ENCODE peak calls at places on chromosomes 5 and 9, in five cellular contexts. I is IMR-90, V is mesenchymal stem cell, K is H9, F is trophoblast cell. L is an unnamed sample.

GRCh38 chr5:102959055-102959454 is 160.9 kb downstream of the GIN1 start:
- DNase-seq in K (no peak), V (peak; percentile 94), F (peak; percentile 9), I (peak; percentile 95), L (no peak)

GRCh38 chr9:116549786-116550660 is 137.1 kb upstream of the TRIM32 start:
- DNase-seq in F (no peak), V (peak; percentile 38), K (no peak), I (peak; percentile 14), L (no peak)

GRCh38 chr9:111917980-111918379 is 21.4 kb downstream of the UGCG start:
- DNase-seq in K (no peak), F (no peak), V (no peak), I (no peak), L (no peak)

GRCh38 chr5:153775923-153776322 is 262.8 kb downstream of the FAM114A2 start:
- DNase-seq in V (no peak), F (no peak), K (no peak), I (no peak), L (no peak)

GRCh38 chr5:9196403-9197224 is 349.3 kb downstream of the SEMA5A start:
- DNase-seq in K (no peak), I (peak; percentile 92), F (no peak), V (peak; percentile 47), L (peak; percentile 75)

GRCh38 chr9:120931278-120932085 is 4.9 kb upstream of the TRAF1 start:
- DNase-seq in I (peak; percentile 75), V (peak; percentile 67), K (no peak), F (peak; percentile 35), L (no peak)

GRCh38 chr5:86861514-86861913 is 243.8 kb downstream of the COX7C start:
- DNase-seq in I (no peak), V (no peak), K (no peak), F (no peak), L (peak; percentile 7)

GRCh38 chr5:156920042-156920860 is 42.8 kb downstream of the TIMD4 start:
- DNase-seq in V (no peak), F (peak; percentile 73), K (no peak), I (no peak), L (no peak)

GRCh38 chr5:115419794-115420585 is 123.5 kb upstream of the CCDC112 start:
- DNase-seq in V (peak; percentile 87), I (peak; percentile 95), K (no peak), F (peak; percentile 56), L (peak; percentile 81)

GRCh38 chr9:97863314-97863713 is 10.3 kb downstream of the FOXE1 start:
- DNase-seq in F (no peak), I (no peak), K (no peak), V (no peak), L (no peak)

GRCh38 chr9:132199056-132199455 is 37.2 kb downstream of the NTNG2 start:
- DNase-seq in V (no peak), K (no peak), I (no peak), F (no peak), L (no peak)

GRCh38 chr5:127001621-127002296 is 28.6 kb downstream of the MARCHF3 start:
- DNase-seq in V (peak; percentile 93), F (peak; percentile 97), K (no peak), I (peak; percentile 98), L (peak; percentile 77)

GRCh38 chr5:159817262-159818029 is 98.8 kb upstream of the ADRA1B start:
- DNase-seq in I (peak; percentile 27), F (peak; percentile 88), V (no peak), K (no peak), L (no peak)

GRCh38 chr5:58545912-58546311 is 37.0 kb upstream of the RAB3C start:
- DNase-seq in F (peak; percentile 73), V (no peak), I (no peak), K (no peak), L (peak; percentile 55)

GRCh38 chr9:128249914-128250838 is 25.6 kb downstream of the GOLGA2 start:
- DNase-seq in K (peak; percentile 96), F (peak; percentile 82), I (peak; percentile 33), V (peak; percentile 65), L (peak; percentile 90)

GRCh38 chr5:65483474-65484346 is 2.0 kb upstream of the ADAMTS6 start:
- DNase-seq in I (peak; percentile 86), K (no peak), F (peak; percentile 72), V (peak; percentile 85), L (peak; percentile 79)

GRCh38 chr9:114370251-114370984 is 17.4 kb downstream of the AKNA start:
- DNase-seq in F (no peak), K (peak; percentile 74), V (no peak), I (no peak), L (peak; percentile 55)

GRCh38 chr9:114369567-114370240 is 18.1 kb downstream of the AKNA start:
- DNase-seq in F (no peak), V (no peak), I (no peak), K (no peak), L (no peak)

GRCh38 chr9:114371986-114372917 is 15.5 kb downstream of the AKNA start:
- DNase-seq in V (peak; percentile 33), I (no peak), F (no peak), K (no peak), L (peak; percentile 65)

GRCh38 chr9:114371343-114371985 is 16.3 kb downstream of the AKNA start:
- DNase-seq in K (no peak), F (no peak), V (no peak), I (no peak), L (no peak)

DNA sequence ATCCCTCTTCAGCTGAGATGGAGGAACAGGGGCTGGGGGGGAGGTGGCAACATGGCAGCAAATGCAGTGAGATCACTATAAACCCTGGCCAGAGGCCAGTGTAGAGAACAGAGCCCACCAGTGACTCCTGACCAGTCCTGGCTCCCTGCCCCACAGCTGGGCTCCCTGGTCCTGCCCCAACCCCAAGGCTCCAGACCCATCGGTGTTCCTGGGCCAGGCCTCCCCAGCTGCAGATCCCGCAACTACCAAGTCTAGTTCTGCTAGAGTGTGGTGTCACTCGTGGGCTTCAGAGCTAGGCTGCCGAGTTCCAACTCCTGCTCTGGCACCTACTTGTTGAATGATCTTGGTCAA is 16.8 kb downstream of the AKNA start:
- DNase-seq in F (no peak), K (no peak), I (no peak), V (no peak), L (no peak)
- H3K9ac ChIP-seq in F (no peak overlapping the region), K (no peak overlapping the region), I (no peak overlapping the region), V (no peak overlapping the region), L (peak overlapping the region; percentile 41)

GRCh38 chr5:166977916-166978434 is 1313.5 kb upstream of the WWC1 start:
- DNase-seq in V (no peak), F (no peak), K (no peak), I (no peak), L (no peak)
- H3K4ac ChIP-seq in V (no peak overlapping the region), F (no peak overlapping the region), K (no peak overlapping the region), I (no peak overlapping the region), L (no peak overlapping the region)

DNA sequence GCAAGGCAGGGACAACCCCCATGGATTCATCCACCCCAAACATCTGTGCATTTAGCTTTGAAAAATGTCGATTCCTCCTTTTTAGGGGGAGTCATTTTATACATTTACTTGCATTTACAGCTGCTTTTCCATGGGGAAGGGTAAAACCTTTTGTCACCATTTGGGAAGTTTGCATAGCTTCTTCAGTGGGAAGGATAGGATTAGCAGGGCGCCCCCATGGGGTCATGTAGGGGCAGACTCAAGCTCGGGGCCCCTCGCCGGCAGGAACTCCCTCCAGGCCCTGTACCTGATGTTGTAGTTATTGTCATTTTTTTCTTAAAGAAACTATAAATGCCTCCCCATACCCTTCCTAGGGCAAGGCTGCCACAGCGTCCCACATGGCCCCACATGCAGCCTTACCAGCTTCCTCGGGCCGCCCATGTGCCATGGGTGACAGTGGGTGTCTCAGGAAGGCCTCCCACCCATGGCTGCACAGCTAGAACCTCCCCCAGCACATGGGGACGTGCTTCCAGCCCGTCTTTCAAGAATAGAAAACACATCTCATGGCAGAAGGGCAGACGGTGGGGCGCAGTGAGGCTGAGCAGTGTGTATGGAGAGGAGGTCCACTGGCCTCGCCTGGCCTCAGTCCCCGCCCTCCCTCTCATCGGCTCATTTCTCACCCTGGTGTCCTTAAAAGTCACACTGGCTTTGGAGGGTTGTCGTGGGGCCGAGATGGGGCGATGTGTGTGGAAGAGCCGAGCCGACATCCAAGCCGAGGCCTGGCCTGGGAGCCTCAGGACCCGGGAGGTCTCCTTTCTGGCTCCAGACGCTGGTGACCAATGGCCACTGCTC is 76.1 kb upstream of the OTULINL start:
- DNase-seq in V (no peak), F (no peak), K (no peak), I (no peak), L (peak; percentile 31)
- H4K8ac ChIP-seq in V (no peak overlapping the region), F (no peak overlapping the region), K (no peak overlapping the region), I (no peak overlapping the region), L (no peak overlapping the region)

GRCh38 chr9:34707130-34707529 is 2.8 kb downstream of the CCL21 start:
- DNase-seq in I (no peak), V (no peak), F (no peak), K (no peak), L (no peak)

GRCh38 chr9:34701023-34701768 is 8.7 kb downstream of the CCL21 start:
- DNase-seq in K (peak; percentile 86), I (peak; percentile 29), F (peak; percentile 73), V (peak; percentile 62), L (peak; percentile 81)

GRCh38 chr9:34701769-34702736 is 7.9 kb downstream of the CCL21 start:
- DNase-seq in K (peak; percentile 81), F (peak; percentile 87), V (peak; percentile 81), I (peak; percentile 78), L (peak; percentile 76)
- H3K9ac ChIP-seq in K (peak overlapping the region; percentile 25), F (no peak overlapping the region), V (peak overlapping the region; percentile 86), I (peak overlapping the region; percentile 14), L (peak overlapping the region; percentile 54)

DNA sequence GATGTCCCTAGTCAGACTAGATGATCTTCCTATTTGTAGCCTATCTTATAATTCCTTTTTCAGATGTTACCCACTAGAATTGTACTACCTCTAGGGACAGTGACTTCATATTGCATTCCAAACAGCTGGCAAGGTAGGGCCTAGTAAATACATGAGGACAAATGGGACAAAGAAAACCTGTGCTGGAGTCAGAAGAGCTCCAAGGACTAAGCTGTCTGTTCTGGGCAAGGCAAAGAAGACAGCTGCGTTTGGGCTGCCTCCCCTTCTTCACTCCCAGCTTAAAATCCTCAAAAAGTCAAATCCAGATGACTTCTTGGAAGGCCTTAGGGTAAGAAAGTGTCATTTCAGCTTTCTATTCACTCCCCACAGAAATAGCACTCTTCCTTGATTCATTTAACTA is 10.1 kb downstream of the DMXL1 start:
- DNase-seq in K (no peak), I (no peak), F (no peak), V (no peak), L (peak; percentile 28)
- H3K4ac ChIP-seq in K (no peak overlapping the region), I (no peak overlapping the region), F (no peak overlapping the region), V (no peak overlapping the region), L (no peak overlapping the region)

DNA sequence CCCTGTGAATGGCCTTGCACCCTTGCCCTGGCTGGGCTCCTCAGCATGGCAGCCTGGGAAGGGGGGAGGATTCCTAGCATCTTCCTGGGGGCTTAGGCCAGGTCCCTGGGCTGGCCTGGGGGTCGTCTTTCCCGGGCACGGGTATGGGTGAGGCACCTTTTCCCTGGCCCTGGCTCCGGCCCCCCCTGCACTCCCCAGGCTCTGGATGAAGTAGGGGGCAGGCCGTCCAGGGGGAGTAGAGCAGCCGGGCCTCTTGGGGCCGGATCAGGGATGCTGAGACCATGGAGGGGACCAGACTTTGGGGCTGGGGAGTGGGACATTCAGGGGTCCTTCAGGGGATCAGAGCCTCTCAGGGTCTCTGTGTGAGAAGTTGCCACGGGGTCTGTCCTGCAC is 6.6 kb downstream of the RXRA start:
- DNase-seq in K (no peak), F (no peak), I (no peak), V (no peak), L (no peak)
- H4K8ac ChIP-seq in K (no peak overlapping the region), F (no peak overlapping the region), I (no peak overlapping the region), V (no peak overlapping the region), L (no peak overlapping the region)

L was measured in mesendoderm.